ENCODE peak calls at places on chromosome 11, in four cellular contexts. Z is RWPE1, M is sigmoid colon, K is non-pigmented ciliary epithelial cell. F is an unnamed sample.

GRCh38 chr11:124115782-124116616 is 749 bp downstream of the VWA5A start:
- DNase-seq in Z (no peak), M (peak), K (no peak), F (peak)

GRCh38 chr11:17978553-17979287 is 34.1 kb downstream of the SERGEF start:
- DNase-seq in Z (peak), M (no peak), K (no peak), F (no peak)

GRCh38 chr11:16982256-16982671 is 31.9 kb downstream of the PLEKHA7 start:
- DNase-seq in Z (no peak), M (no peak), K (no peak), F (peak)

GRCh38 chr11:5369793-5370192 is 13.8 kb upstream of the OR51M1 start:
- DNase-seq in Z (peak), M (no peak), K (no peak), F (no peak)

GRCh38 chr11:86692746-86693145 is 20.3 kb upstream of the ME3 start:
- DNase-seq in Z (no peak), M (no peak), K (no peak), F (no peak)

GRCh38 chr11:76162336-76163288 is 43.7 kb downstream of the WNT11 start:
- DNase-seq in Z (no peak), M (no peak), K (no peak), F (peak)

GRCh38 chr11:64726211-64726641 is 3.2 kb upstream of the NRXN2 start:
- DNase-seq in Z (no peak), M (peak), K (no peak), F (peak)

GRCh38 chr11:17521106-17521900 is 22.9 kb downstream of the USH1C start:
- DNase-seq in Z (no peak), M (no peak), K (no peak), F (no peak)

GRCh38 chr11:65351511-65351910 is 3.0 kb upstream of the TIGD3 start:
- DNase-seq in Z (no peak), M (no peak), K (no peak), F (no peak)

GRCh38 chr11:86491048-86491447 is 116.4 kb downstream of the CCDC81 start:
- DNase-seq in Z (no peak), M (no peak), K (no peak), F (no peak)

GRCh38 chr11:73269353-73270088 is 2.6 kb upstream of the P2RY6 start:
- DNase-seq in Z (no peak), M (peak), K (no peak), F (no peak)

F was measured in spleen.